ENCODE peak calls at places on chromosomes 16 and 17, in six cellular contexts. L is HCT116, M is esophagus muscularis mucosa, P is suprapubic skin, J is stomach, X is GM12878. G is an unnamed sample.

GRCh38 chr17:14919049-14919545 is 346.0 kb downstream of the PMP22 start:
- DNase-seq in L (no peak), M (no peak), P (no peak), J (no peak), X (no peak), G (no peak)

GRCh38 chr17:82149401-82150099 is 51.5 kb upstream of the FASN start:
- DNase-seq in L (no peak), M (no peak), P (no peak), J (no peak), X (no peak), G (no peak)

GRCh38 chr17:68701046-68701445 is 99.9 kb upstream of the FAM20A start:
- DNase-seq in L (no peak), M (no peak), P (no peak), J (no peak), X (no peak), G (no peak)

GRCh38 chr17:79915850-79916430 is 76.7 kb upstream of the CBX4 start:
- DNase-seq in L (peak; percentile 72), M (no peak), P (no peak), J (peak; percentile 88), X (no peak), G (no peak)

GRCh38 chr17:15945493-15946209 is 721 bp downstream of the ADORA2B start:
- DNase-seq in L (no peak), M (no peak), P (no peak), J (no peak), X (no peak), G (no peak)

GRCh38 chr17:31690118-31690517 is 168.9 kb downstream of the COPRS start:
- DNase-seq in L (no peak), M (no peak), P (no peak), J (no peak), X (no peak), G (no peak)

GRCh38 chr16:13560151-13560550 is 359.8 kb upstream of the ERCC4 start:
- DNase-seq in L (no peak), M (peak; percentile 83), P (no peak), J (no peak), X (no peak), G (no peak)

GRCh38 chr17:78865682-78866390 is 25.2 kb upstream of the USP36 start:
- DNase-seq in L (peak; percentile 73), M (peak; percentile 96), P (peak; percentile 84), J (peak; percentile 89), X (no peak), G (peak; percentile 77)

GRCh38 chr16:83390759-83391158 is 417.0 kb upstream of the HSBP1 start:
- DNase-seq in L (no peak), M (no peak), P (no peak), J (no peak), X (no peak), G (no peak)

GRCh38 chr16:46629331-46629843 is 8.2 kb upstream of the SHCBP1 start:
- DNase-seq in L (peak; percentile 59), M (no peak), P (no peak), J (no peak), X (no peak), G (peak; percentile 18)

GRCh38 chr17:41710472-41711090 is 1.6 kb upstream of the GAST start:
- DNase-seq in L (no peak), M (no peak), P (no peak), J (no peak), X (no peak), G (no peak)

GRCh38 chr17:72696156-72696555 is 396.3 kb downstream of the SLC39A11 start:
- DNase-seq in L (no peak), M (no peak), P (no peak), J (no peak), X (no peak), G (no peak)

GRCh38 chr17:53633856-53634255 is 188.9 kb upstream of the KIF2B start:
- DNase-seq in L (no peak), M (no peak), P (no peak), J (no peak), X (no peak), G (no peak)

GRCh38 chr17:73841431-73842060 is 197.3 kb upstream of the SDK2 start:
- DNase-seq in L (no peak), M (no peak), P (no peak), J (no peak), X (no peak), G (no peak)

GRCh38 chr17:19247423-19247822 is 10.3 kb downstream of the EPN2 start:
- DNase-seq in L (no peak), M (no peak), P (no peak), J (no peak), X (no peak), G (no peak)

GRCh38 chr16:84916156-84916555 is 95.2 kb downstream of the ZDHHC7 start:
- DNase-seq in L (no peak), M (no peak), P (no peak), J (no peak), X (no peak), G (no peak)

GRCh38 chr16:12903325-12904040 is 2.1 kb downstream of the SHISA9 start:
- DNase-seq in L (no peak), M (no peak), P (no peak), J (no peak), X (no peak), G (no peak)

GRCh38 chr17:59423137-59423703 is 91.8 kb downstream of the YPEL2 start:
- DNase-seq in L (peak; percentile 36), M (no peak), P (no peak), J (no peak), X (no peak), G (no peak)

GRCh38 chr17:82256242-82256894 is 17.1 kb downstream of the CSNK1D start:
- DNase-seq in L (no peak), M (no peak), P (no peak), J (no peak), X (no peak), G (no peak)

GRCh38 chr16:17238285-17239028 is 232.3 kb downstream of the XYLT1 start:
- DNase-seq in L (no peak), M (no peak), P (no peak), J (no peak), X (no peak), G (no peak)

GRCh38 chr16:72848045-72848410 is 199.9 kb downstream of the ZFHX3 start:
- DNase-seq in L (no peak), M (no peak), P (no peak), J (no peak), X (no peak), G (no peak)

GRCh38 chr17:13437966-13438779 is 163.6 kb downstream of the HS3ST3A1 start:
- DNase-seq in L (no peak), M (peak; percentile 47), P (no peak), J (no peak), X (no peak), G (no peak)

GRCh38 chr16:3471518-3472176 is 23.6 kb downstream of the C16orf90 start:
- DNase-seq in L (no peak), M (no peak), P (no peak), J (no peak), X (no peak), G (no peak)

GRCh38 chr17:77892469-77893143 is 65.9 kb upstream of the TNRC6C start:
- DNase-seq in L (peak; percentile 21), M (no peak), P (peak; percentile 57), J (no peak), X (no peak), G (no peak)

GRCh38 chr16:22898131-22898530 is 84.2 kb downstream of the HS3ST2 start:
- DNase-seq in L (no peak), M (no peak), P (no peak), J (no peak), X (no peak), G (no peak)

GRCh38 chr17:56808503-56808902 is 25.2 kb downstream of the C17orf67 start:
- DNase-seq in L (no peak), M (no peak), P (no peak), J (no peak), X (no peak), G (no peak)

GRCh38 chr17:48901241-48901640 is 7.0 kb upstream of the UBE2Z start:
- DNase-seq in L (no peak), M (no peak), P (no peak), J (no peak), X (no peak), G (no peak)

GRCh38 chr17:48905987-48906515 is 2.2 kb upstream of the UBE2Z start:
- DNase-seq in L (no peak), M (no peak), P (no peak), J (no peak), X (no peak), G (no peak)

GRCh38 chr17:48907713-48908046 is 527 bp upstream of the UBE2Z start:
- DNase-seq in L (no peak), M (no peak), P (no peak), J (no peak), X (no peak), G (no peak)

GRCh38 chr17:48904428-48904827 is 3.8 kb upstream of the UBE2Z start:
- DNase-seq in L (no peak), M (no peak), P (no peak), J (no peak), X (no peak), G (no peak)

GRCh38 chr17:48903401-48903800 is 4.8 kb upstream of the UBE2Z start:
- DNase-seq in L (no peak), M (no peak), P (no peak), J (no peak), X (no peak), G (no peak)
- H3K4me3 ChIP-seq in L (no peak overlapping the region), M (no peak overlapping the region), P (no peak overlapping the region), J (no peak overlapping the region), X (no peak overlapping the region), G (no peak overlapping the region)

GRCh38 chr17:34156741-34157589 is 98.1 kb upstream of the CCL2 start:
- DNase-seq in L (no peak), M (no peak), P (no peak), J (no peak), X (no peak), G (no peak)
- TF ChIP-seq POLR2AphosphoS5 in L (no peak), M (no peak), P (no peak), J (no peak), X (no peak), G (no peak)

GRCh38 chr16:88375236-88376052 is 7.3 kb upstream of the ZNF469 start:
- DNase-seq in L (no peak), M (no peak), P (no peak), J (no peak), X (no peak), G (no peak)

GRCh38 chr16:88377961-88378360 is 4.8 kb upstream of the ZNF469 start:
- DNase-seq in L (no peak), M (no peak), P (no peak), J (no peak), X (no peak), G (no peak)

GRCh38 chr16:88378401-88378800 is 4.4 kb upstream of the ZNF469 start:
- DNase-seq in L (no peak), M (no peak), P (no peak), J (no peak), X (no peak), G (no peak)

GRCh38 chr16:88376053-88376834 is 6.5 kb upstream of the ZNF469 start:
- DNase-seq in L (no peak), M (no peak), P (no peak), J (no peak), X (no peak), G (no peak)

GRCh38 chr16:88376835-88377726 is 5.7 kb upstream of the ZNF469 start:
- DNase-seq in L (no peak), M (no peak), P (no peak), J (no peak), X (no peak), G (no peak)
- TF ChIP-seq CTCF in L (no peak), M (no peak), P (no peak), J (no peak), X (no peak), G (no peak)

GRCh38 chr16:30474062-30474452 is 1.5 kb downstream of the ITGAL start:
- DNase-seq in L (no peak), M (no peak), P (no peak), J (no peak), X (no peak), G (no peak)
- H3K4me3 ChIP-seq in L (no peak overlapping the region), M (no peak overlapping the region), P (no peak overlapping the region), J (peak overlapping the region; percentile 32), X (peak overlapping the region; percentile 96), G (peak overlapping the region; percentile 77)

G was measured in HL-60.